ENCODE peak calls at places on chromosome X, in four cellular contexts. One of them, this sample, is unnamed.
A peak's percentile ranks its signal among the peaks of the same experiment; 100 is the strongest.

GRCh38 chrX:40272141-40272540 is 174.4 kb upstream of the BCOR start:
- DNase-seq in epithelial cell of proximal tubule: no peak
- DNase-seq in left kidney: peak; percentile 29
- DNase-seq in activated CD8-positive, alpha-beta memory T cell treated with anti-CD3 and anti-CD28 coated beads, Interleukin-2, amount 50 U/mL, for 48 hours: no peak
- DNase-seq in this sample: no peak

GRCh38 chrX:130108647-130109428 is 1.5 kb downstream of the ELF4 start:
- DNase-seq in left kidney: peak; percentile 20
- DNase-seq in epithelial cell of proximal tubule: peak; percentile 26
- DNase-seq in activated CD8-positive, alpha-beta memory T cell treated with anti-CD3 and anti-CD28 coated beads, Interleukin-2, amount 50 U/mL, for 48 hours: no peak
- DNase-seq in this sample: no peak

GRCh38 chrX:45824471-45824870 is 623.8 kb upstream of the DIPK2B start:
- DNase-seq in left kidney: peak; percentile 8
- DNase-seq in activated CD8-positive, alpha-beta memory T cell treated with anti-CD3 and anti-CD28 coated beads, Interleukin-2, amount 50 U/mL, for 48 hours: peak; percentile 66
- DNase-seq in epithelial cell of proximal tubule: peak; percentile 79
- DNase-seq in this sample: peak; percentile 89

GRCh38 chrX:84259868-84260267 is 71.9 kb upstream of the RPS6KA6 start:
- DNase-seq in left kidney: no peak
- DNase-seq in activated CD8-positive, alpha-beta memory T cell treated with anti-CD3 and anti-CD28 coated beads, Interleukin-2, amount 50 U/mL, for 48 hours: no peak
- DNase-seq in epithelial cell of proximal tubule: no peak
- DNase-seq in this sample: no peak

GRCh38 chrX:72475952-72476668 is 96.5 kb downstream of the HDAC8 start:
- DNase-seq in left kidney: no peak
- DNase-seq in activated CD8-positive, alpha-beta memory T cell treated with anti-CD3 and anti-CD28 coated beads, Interleukin-2, amount 50 U/mL, for 48 hours: no peak
- DNase-seq in epithelial cell of proximal tubule: no peak
- DNase-seq in this sample: no peak

GRCh38 chrX:23844502-23845138 is 61.6 kb downstream of the SAT1 start:
- DNase-seq in left kidney: peak; percentile 23
- DNase-seq in activated CD8-positive, alpha-beta memory T cell treated with anti-CD3 and anti-CD28 coated beads, Interleukin-2, amount 50 U/mL, for 48 hours: no peak
- DNase-seq in epithelial cell of proximal tubule: no peak
- DNase-seq in this sample: no peak

GRCh38 chrX:10190367-10190766 is 33.6 kb downstream of the CLCN4 start:
- DNase-seq in epithelial cell of proximal tubule: no peak
- DNase-seq in left kidney: peak; percentile 83
- DNase-seq in activated CD8-positive, alpha-beta memory T cell treated with anti-CD3 and anti-CD28 coated beads, Interleukin-2, amount 50 U/mL, for 48 hours: no peak
- DNase-seq in this sample: no peak

GRCh38 chrX:68945603-68946228 is 116.9 kb downstream of the EFNB1 start:
- DNase-seq in activated CD8-positive, alpha-beta memory T cell treated with anti-CD3 and anti-CD28 coated beads, Interleukin-2, amount 50 U/mL, for 48 hours: no peak
- DNase-seq in epithelial cell of proximal tubule: no peak
- DNase-seq in left kidney: peak; percentile 21
- DNase-seq in this sample: no peak

GRCh38 chrX:106936246-106936645 is 16.0 kb downstream of the CLDN2 start:
- DNase-seq in epithelial cell of proximal tubule: no peak
- DNase-seq in left kidney: no peak
- DNase-seq in activated CD8-positive, alpha-beta memory T cell treated with anti-CD3 and anti-CD28 coated beads, Interleukin-2, amount 50 U/mL, for 48 hours: no peak
- DNase-seq in this sample: no peak

GRCh38 chrX:39591099-39591498 is 506.7 kb downstream of the BCOR start:
- DNase-seq in activated CD8-positive, alpha-beta memory T cell treated with anti-CD3 and anti-CD28 coated beads, Interleukin-2, amount 50 U/mL, for 48 hours: no peak
- DNase-seq in epithelial cell of proximal tubule: no peak
- DNase-seq in left kidney: no peak
- DNase-seq in this sample: no peak